ENCODE peak calls at places on chromosomes 4 and X, in four cellular contexts. E is GM12878, K is K562, C is H1. U is an unnamed sample.

GRCh38 chr4:125991398-125991797 is 676.6 kb downstream of the FAT4 start:
- DNase-seq in E (no peak), K (no peak), C (no peak), U (no peak)

GRCh38 chr4:7677799-7678301 is 243.1 kb upstream of the PSAPL1 start:
- DNase-seq in E (no peak), K (no peak), C (no peak), U (no peak)

GRCh38 chrX:130110379-130111219 is at the start of gene ELF4:
- DNase-seq in E (no peak), K (peak; percentile 78), C (no peak), U (no peak)

GRCh38 chr4:4662230-4662629 is 120.4 kb upstream of the STX18 start:
- DNase-seq in E (no peak), K (no peak), C (no peak), U (no peak)

GRCh38 chrX:22950278-22951266 is 49.2 kb upstream of the DDX53 start:
- DNase-seq in E (no peak), K (no peak), C (no peak), U (no peak)

GRCh38 chr4:5158391-5158770 is 107.1 kb downstream of the STK32B start:
- DNase-seq in E (no peak), K (no peak), C (no peak), U (peak; percentile 10)

GRCh38 chr4:121958777-121959176 is 6.9 kb upstream of the TRPC3 start:
- DNase-seq in E (no peak), K (no peak), C (no peak), U (no peak)

GRCh38 chr4:103150677-103151076 is 47.5 kb downstream of the CENPE start:
- DNase-seq in E (no peak), K (no peak), C (no peak), U (no peak)

GRCh38 chr4:189059996-189060570 is 880.6 kb upstream of the FRG1 start:
- DNase-seq in E (no peak), K (no peak), C (no peak), U (no peak)

GRCh38 chrX:136031626-136032025 is 46.4 kb downstream of the SLC9A6 start:
- DNase-seq in E (no peak), K (no peak), C (no peak), U (no peak)

GRCh38 chrX:154652311-154653047 is 900 bp downstream of the CTAG2 start:
- DNase-seq in E (no peak), K (no peak), C (no peak), U (no peak)

DNA sequence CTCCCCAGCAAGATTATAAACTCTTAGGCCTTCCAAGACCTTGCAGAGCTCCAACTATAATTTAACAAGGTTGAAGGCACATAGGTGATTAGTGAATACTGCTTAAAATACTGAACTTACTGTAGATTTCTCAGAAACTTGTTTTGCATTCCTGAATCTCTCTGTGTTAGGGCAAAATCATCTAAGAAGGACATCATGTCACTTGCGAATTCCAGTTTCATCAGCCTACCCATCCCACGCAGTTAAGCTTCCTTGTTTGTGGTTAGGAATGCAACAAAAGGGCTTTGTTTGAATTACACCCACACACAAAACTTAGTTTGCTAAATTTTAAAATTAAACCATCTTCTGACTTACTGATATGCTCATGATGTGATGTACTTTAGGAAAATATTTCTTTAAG is 174.0 kb downstream of the SOWAHB start:
- DNase-seq in E (no peak), K (no peak), C (no peak), U (no peak)
- TF ChIP-seq ATF2 in E (no peak), K (no peak), C (no peak), U (no peak)

GRCh38 chrX:27997641-27998040 is 16.4 kb upstream of the DCAF8L1 start:
- DNase-seq in E (no peak), K (no peak), C (no peak), U (no peak)

GRCh38 chrX:27996132-27996531 is 14.9 kb upstream of the DCAF8L1 start:
- DNase-seq in E (no peak), K (no peak), C (no peak), U (no peak)

GRCh38 chrX:27998666-27999065 is 17.4 kb upstream of the DCAF8L1 start:
- DNase-seq in E (no peak), K (no peak), C (no peak), U (no peak)

DNA sequence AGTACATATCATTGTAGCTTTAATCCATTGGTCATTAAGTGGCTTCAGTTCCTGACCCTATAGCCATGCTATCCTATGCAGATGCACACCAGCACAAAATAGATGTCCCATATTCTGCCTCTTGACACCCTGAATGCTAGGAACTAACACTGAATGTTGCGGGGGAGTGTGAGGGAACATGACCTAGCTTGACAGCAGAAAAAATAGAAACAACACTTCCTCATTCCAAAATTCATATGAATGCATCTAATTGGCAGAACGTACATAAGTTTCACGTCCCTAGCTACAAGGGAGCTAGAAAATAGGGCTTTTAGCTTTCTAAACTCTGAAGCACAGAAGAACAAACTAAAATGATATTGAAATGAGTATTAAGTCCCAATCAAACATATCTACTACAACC is 14.4 kb upstream of the DCAF8L1 start:
- DNase-seq in E (no peak), K (no peak), C (no peak), U (no peak)
- TF ChIP-seq MAX in E (no peak), K (no peak), C (no peak), U (no peak)

DNA sequence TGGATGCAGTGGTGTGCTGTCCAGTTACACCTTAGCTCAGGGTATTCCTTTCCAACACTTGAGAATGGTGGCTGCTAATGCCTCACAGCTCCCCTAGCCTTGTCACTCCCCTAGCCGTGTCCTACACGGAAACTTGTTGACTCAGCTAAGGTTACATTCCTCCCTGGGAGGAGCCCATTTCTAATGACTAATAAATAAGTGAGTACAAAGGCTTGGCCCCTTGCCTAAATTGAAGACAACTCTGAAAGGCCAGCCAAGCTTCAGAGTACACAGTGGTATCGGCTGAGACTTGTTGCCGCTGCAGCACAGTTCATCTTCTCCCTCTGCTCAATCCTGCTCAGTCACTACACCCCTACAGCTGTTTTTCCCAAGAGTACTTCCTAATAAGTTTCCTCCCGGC is 21.2 kb upstream of the SLC25A31 start:
- DNase-seq in E (no peak), K (no peak), C (no peak), U (peak; percentile 65)
- H3K4me2 ChIP-seq in E (no peak overlapping the region), K (no peak overlapping the region), C (no peak overlapping the region), U (no peak overlapping the region)

GRCh38 chr4:84378277-84378838 is 120.7 kb downstream of the NKX6-1 start:
- DNase-seq in E (no peak), K (no peak), C (no peak), U (no peak)
- TF ChIP-seq ATF2 in E (no peak), K (no peak), C (no peak), U (no peak)